ENCODE peak calls at places on chromosomes 6 and 20, in six cellular contexts. L is H9, O is IMR-90, K is trophoblast cell, Z is neuronal stem cell, U is H1. H is an unnamed sample.

GRCh38 chr20:50054626-50055511 is 58.1 kb downstream of the UBE2V1 start:
- DNase-seq in L (no peak), O (peak), K (peak), Z (no peak), U (no peak), H (no peak)

GRCh38 chr6:135537782-135538301 is 40.3 kb upstream of the AHI1 start:
- DNase-seq in L (no peak), O (peak), K (peak), Z (no peak), U (no peak), H (peak)

GRCh38 chr20:47736570-47737152 is 48.6 kb downstream of the SULF2 start:
- DNase-seq in L (no peak), O (no peak), K (no peak), Z (no peak), U (no peak), H (no peak)

GRCh38 chr6:6968731-6969552 is 138.8 kb upstream of the RREB1 start:
- DNase-seq in L (no peak), O (no peak), K (peak), Z (no peak), U (no peak), H (peak)

GRCh38 chr20:57849126-57849867 is 139.5 kb upstream of the PMEPA1 start:
- DNase-seq in L (peak), O (no peak), K (no peak), Z (no peak), U (no peak), H (no peak)

GRCh38 chr20:9075264-9076095 is 6.6 kb downstream of the PLCB4 start:
- DNase-seq in L (no peak), O (no peak), K (no peak), Z (no peak), U (no peak), H (no peak)

GRCh38 chr6:66725670-66726069 is 1018.6 kb upstream of the EYS start:
- DNase-seq in L (no peak), O (no peak), K (no peak), Z (no peak), U (no peak), H (no peak)

GRCh38 chr20:36792422-36792821 is 18.9 kb upstream of the DSN1 start:
- DNase-seq in L (peak), O (peak), K (peak), Z (peak), U (peak), H (peak)

GRCh38 chr20:8757146-8757545 is 311.7 kb upstream of the PLCB4 start:
- DNase-seq in L (no peak), O (peak), K (no peak), Z (no peak), U (no peak), H (peak)

GRCh38 chr6:79453558-79454042 is 83.6 kb downstream of the LCA5 start:
- DNase-seq in L (no peak), O (no peak), K (peak), Z (no peak), U (no peak), H (no peak)

GRCh38 chr20:62119591-62120364 is 2.5 kb upstream of the LSM14B start:
- DNase-seq in L (no peak), O (no peak), K (no peak), Z (no peak), U (no peak), H (no peak)

GRCh38 chr20:58184063-58184462 is 44.4 kb downstream of the ANKRD60 start:
- DNase-seq in L (no peak), O (no peak), K (no peak), Z (no peak), U (no peak), H (no peak)

GRCh38 chr20:46070215-46070910 is 19.4 kb downstream of the NCOA5 start:
- DNase-seq in L (no peak), O (peak), K (no peak), Z (no peak), U (no peak), H (peak)

GRCh38 chr6:33813246-33813904 is 9.6 kb upstream of the MLN start:
- DNase-seq in L (no peak), O (no peak), K (no peak), Z (no peak), U (no peak), H (no peak)

GRCh38 chr6:94050515-94050914 is 631.2 kb upstream of the EPHA7 start:
- DNase-seq in L (no peak), O (no peak), K (no peak), Z (no peak), U (no peak), H (no peak)

GRCh38 chr6:15247750-15248450 is 2.0 kb downstream of the JARID2 start:
- DNase-seq in L (peak), O (peak), K (peak), Z (no peak), U (no peak), H (peak)

GRCh38 chr6:163165922-163166321 is 248.6 kb upstream of the QKI start:
- DNase-seq in L (no peak), O (no peak), K (no peak), Z (no peak), U (no peak), H (no peak)

GRCh38 chr6:149094156-149094555 is 223.4 kb upstream of the TAB2 start:
- DNase-seq in L (no peak), O (peak), K (peak), Z (no peak), U (peak), H (peak)

GRCh38 chr6:159919800-159920199 is 29.0 kb downstream of the MAS1 start:
- DNase-seq in L (no peak), O (no peak), K (peak), Z (no peak), U (no peak), H (no peak)

GRCh38 chr6:7183707-7184106 is 75.9 kb downstream of the RREB1 start:
- DNase-seq in L (no peak), O (no peak), K (no peak), Z (no peak), U (no peak), H (no peak)

GRCh38 chr6:3390698-3391097 is 66.2 kb downstream of the SLC22A23 start:
- DNase-seq in L (no peak), O (peak), K (no peak), Z (no peak), U (no peak), H (no peak)

GRCh38 chr6:36797055-36797454 is 42.2 kb downstream of the CPNE5 start:
- DNase-seq in L (no peak), O (no peak), K (no peak), Z (no peak), U (no peak), H (no peak)

GRCh38 chr20:831956-832355 is 1.6 kb upstream of the FAM110A start:
- DNase-seq in L (no peak), O (no peak), K (peak), Z (no peak), U (no peak), H (no peak)

GRCh38 chr6:90347411-90347841 is 50.8 kb upstream of the BACH2 start:
- DNase-seq in L (no peak), O (no peak), K (no peak), Z (no peak), U (no peak), H (no peak)

GRCh38 chr6:163048345-163048744 is 320.6 kb downstream of the PACRG start:
- DNase-seq in L (no peak), O (no peak), K (no peak), Z (no peak), U (no peak), H (no peak)

GRCh38 chr6:46393940-46394337 is 97.3 kb downstream of the RCAN2 start:
- DNase-seq in L (no peak), O (no peak), K (peak), Z (no peak), U (no peak), H (no peak)

GRCh38 chr6:57267586-57268293 is 45.6 kb upstream of the RAB23 start:
- DNase-seq in L (no peak), O (peak), K (peak), Z (no peak), U (no peak), H (peak)

GRCh38 chr6:34462561-34462971 is 3.3 kb upstream of the PACSIN1 start:
- DNase-seq in L (peak), O (no peak), K (peak), Z (no peak), U (peak), H (peak)

GRCh38 chr6:77447254-77447653 is 16.0 kb downstream of the HTR1B start:
- DNase-seq in L (no peak), O (peak), K (no peak), Z (no peak), U (no peak), H (peak)

GRCh38 chr20:24676353-24676977 is 207.0 kb downstream of the SYNDIG1 start:
- DNase-seq in L (no peak), O (no peak), K (no peak), Z (no peak), U (no peak), H (no peak)

GRCh38 chr20:33076662-33077398 is 2.6 kb upstream of the BPIFB4 start:
- DNase-seq in L (no peak), O (no peak), K (no peak), Z (no peak), U (no peak), H (no peak)

GRCh38 chr6:8301502-8301901 is 133.8 kb downstream of the SLC35B3 start:
- DNase-seq in L (no peak), O (no peak), K (no peak), Z (no peak), U (no peak), H (no peak)
- H3K14ac ChIP-seq in L (no peak), O (no peak), K (no peak), Z (no peak), U (no peak), H (no peak)

GRCh38 chr6:53985361-53985760 is 125.9 kb upstream of the MLIP start:
- DNase-seq in L (no peak), O (no peak), K (no peak), Z (no peak), U (no peak), H (no peak)
- H3K14ac ChIP-seq in L (no peak), O (peak), K (no peak), Z (no peak), U (no peak), H (no peak)

GRCh38 chr6:165184192-165184979 is 125.0 kb downstream of the C6orf118 start:
- DNase-seq in L (no peak), O (no peak), K (no peak), Z (no peak), U (no peak), H (no peak)
- H3K14ac ChIP-seq in L (no peak), O (no peak), K (no peak), Z (no peak), U (no peak), H (no peak)

GRCh38 chr6:27501187-27501586 is 28.3 kb upstream of the ZNF184 start:
- DNase-seq in L (no peak), O (no peak), K (no peak), Z (no peak), U (no peak), H (no peak)
- H3K14ac ChIP-seq in L (no peak), O (no peak), K (no peak), Z (no peak), U (no peak), H (no peak)

GRCh38 chr6:99146716-99147115 is 199.0 kb upstream of the FBXL4 start:
- DNase-seq in L (no peak), O (no peak), K (no peak), Z (no peak), U (no peak), H (no peak)

GRCh38 chr6:99138445-99138844 is 190.7 kb upstream of the FBXL4 start:
- DNase-seq in L (no peak), O (no peak), K (no peak), Z (no peak), U (no peak), H (no peak)

GRCh38 chr6:99148111-99148510 is 200.4 kb upstream of the FBXL4 start:
- DNase-seq in L (no peak), O (no peak), K (no peak), Z (no peak), U (no peak), H (no peak)

GRCh38 chr6:99145738-99146137 is 198.0 kb upstream of the FBXL4 start:
- DNase-seq in L (no peak), O (no peak), K (no peak), Z (no peak), U (no peak), H (no peak)

GRCh38 chr6:99143108-99143828 is 195.5 kb upstream of the FBXL4 start:
- DNase-seq in L (no peak), O (no peak), K (no peak), Z (no peak), U (no peak), H (no peak)
- H3K14ac ChIP-seq in L (no peak), O (no peak), K (no peak), Z (no peak), U (no peak), H (no peak)

DNA sequence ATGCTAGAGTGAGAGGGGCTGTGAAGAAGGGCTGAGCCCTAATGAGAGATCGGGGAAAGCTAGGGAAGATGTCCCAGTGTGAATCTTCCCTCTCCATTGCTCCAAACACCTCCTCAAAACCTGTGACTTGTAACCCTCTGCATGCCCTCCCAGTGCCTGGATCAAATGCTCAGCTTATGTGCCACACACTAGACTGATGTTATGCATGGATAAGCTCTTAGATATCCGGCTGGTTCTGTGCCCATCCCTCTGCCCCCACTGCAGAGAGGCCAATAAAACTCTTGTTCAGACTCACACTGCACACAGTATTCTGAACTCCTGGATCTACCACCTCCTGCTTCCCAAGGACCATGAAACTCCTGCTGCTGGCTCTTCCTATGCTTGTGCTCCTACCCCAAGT is at the start of gene DEFB118:
- DNase-seq in L (no peak), O (no peak), K (no peak), Z (no peak), U (no peak), H (no peak)
- H3K14ac ChIP-seq in L (no peak), O (no peak), K (no peak), Z (no peak), U (no peak), H (no peak)